ENCODE peak calls at places on chromosomes 11 and 22, in seven cellular contexts. One of them, this sample, is unnamed.

GRCh38 chr11:96319901-96320656 is 22.9 kb downstream of the MAML2 start:
- DNase-seq in SK-N-SH: no peak
- DNase-seq in K562: no peak
- DNase-seq in H1: no peak
- DNase-seq in HCT116: no peak
- DNase-seq in HepG2: no peak
- DNase-seq in GM12878: no peak
- DNase-seq in this sample: no peak

GRCh38 chr11:69513196-69513595 is 31.7 kb downstream of the LINC01488 start:
- DNase-seq in HepG2: no peak
- DNase-seq in H1: no peak
- DNase-seq in K562: no peak
- DNase-seq in GM12878: no peak
- DNase-seq in HCT116: no peak
- DNase-seq in SK-N-SH: no peak
- DNase-seq in this sample: no peak

GRCh38 chr11:114293201-114293711 is 2.9 kb upstream of the NNMT start:
- DNase-seq in H1: no peak
- DNase-seq in SK-N-SH: no peak
- DNase-seq in GM12878: no peak
- DNase-seq in HCT116: no peak
- DNase-seq in K562: no peak
- DNase-seq in HepG2: no peak
- DNase-seq in this sample: no peak

GRCh38 chr11:121426476-121427454 is 25.3 kb upstream of the SORL1 start:
- DNase-seq in HCT116: peak
- DNase-seq in GM12878: no peak
- DNase-seq in SK-N-SH: peak
- DNase-seq in HepG2: no peak
- DNase-seq in K562: peak
- DNase-seq in H1: no peak
- DNase-seq in this sample: peak

GRCh38 chr11:6259638-6260019 is at the start of gene CCKBR:
- DNase-seq in K562: no peak
- DNase-seq in GM12878: no peak
- DNase-seq in SK-N-SH: peak
- DNase-seq in HepG2: no peak
- DNase-seq in HCT116: no peak
- DNase-seq in H1: no peak
- DNase-seq in this sample: no peak

GRCh38 chr11:74749965-74750296 is 1.3 kb downstream of the RNF169 start:
- DNase-seq in HCT116: no peak
- DNase-seq in H1: no peak
- DNase-seq in GM12878: no peak
- DNase-seq in K562: no peak
- DNase-seq in SK-N-SH: no peak
- DNase-seq in HepG2: no peak
- DNase-seq in this sample: no peak

GRCh38 chr22:21690401-21690801 is 24.6 kb downstream of the PPIL2 start:
- DNase-seq in SK-N-SH: no peak
- DNase-seq in HepG2: no peak
- DNase-seq in GM12878: peak
- DNase-seq in HCT116: no peak
- DNase-seq in H1: no peak
- DNase-seq in K562: no peak
- DNase-seq in this sample: no peak

GRCh38 chr11:133082453-133082781 is 449.9 kb downstream of the OPCML start:
- DNase-seq in HepG2: no peak
- DNase-seq in GM12878: no peak
- DNase-seq in SK-N-SH: no peak
- DNase-seq in K562: no peak
- DNase-seq in HCT116: no peak
- DNase-seq in H1: no peak
- DNase-seq in this sample: no peak

GRCh38 chr11:2777871-2778629 is 78.3 kb upstream of the KCNQ1OT1 start:
- DNase-seq in K562: peak
- DNase-seq in HCT116: no peak
- DNase-seq in GM12878: no peak
- DNase-seq in SK-N-SH: peak
- DNase-seq in HepG2: no peak
- DNase-seq in H1: no peak
- DNase-seq in this sample: no peak

GRCh38 chr11:131910491-131911387 is 540.3 kb downstream of the NTM start:
- DNase-seq in K562: no peak
- DNase-seq in HCT116: no peak
- DNase-seq in H1: no peak
- DNase-seq in HepG2: no peak
- DNase-seq in SK-N-SH: peak
- DNase-seq in GM12878: no peak
- DNase-seq in this sample: peak

GRCh38 chr11:110374921-110375320 is 54.8 kb upstream of the FDX1 start:
- DNase-seq in H1: no peak
- DNase-seq in GM12878: no peak
- DNase-seq in HCT116: no peak
- DNase-seq in HepG2: no peak
- DNase-seq in K562: no peak
- DNase-seq in SK-N-SH: no peak
- DNase-seq in this sample: no peak

GRCh38 chr11:16252373-16252772 is 104.0 kb downstream of the SOX6 start:
- DNase-seq in H1: no peak
- DNase-seq in HCT116: no peak
- DNase-seq in K562: no peak
- DNase-seq in GM12878: no peak
- DNase-seq in HepG2: peak
- DNase-seq in SK-N-SH: peak
- DNase-seq in this sample: peak

GRCh38 chr22:29116397-29117123 is 43.7 kb downstream of the KREMEN1 start:
- DNase-seq in H1: no peak
- DNase-seq in GM12878: no peak
- DNase-seq in K562: no peak
- DNase-seq in HCT116: no peak
- DNase-seq in HepG2: no peak
- DNase-seq in SK-N-SH: no peak
- DNase-seq in this sample: no peak

GRCh38 chr11:111761056-111761455 is 5.1 kb downstream of the PPP2R1B start:
- DNase-seq in GM12878: no peak
- DNase-seq in SK-N-SH: no peak
- DNase-seq in K562: no peak
- DNase-seq in HCT116: no peak
- DNase-seq in HepG2: no peak
- DNase-seq in H1: no peak
- DNase-seq in this sample: no peak

GRCh38 chr11:118117790-118118601 is 31.2 kb upstream of the SMIM35 start:
- DNase-seq in HepG2: no peak
- DNase-seq in HCT116: no peak
- DNase-seq in SK-N-SH: no peak
- DNase-seq in K562: no peak
- DNase-seq in GM12878: no peak
- DNase-seq in H1: no peak
- DNase-seq in this sample: no peak
- TF ChIP-seq JUND in HepG2: no peak
- TF ChIP-seq JUND in HCT116: no peak
- TF ChIP-seq JUND in SK-N-SH: no peak
- TF ChIP-seq JUND in K562: no peak
- TF ChIP-seq JUND in GM12878: no peak
- TF ChIP-seq JUND in H1: no peak
- TF ChIP-seq JUND in this sample: no peak

DNA sequence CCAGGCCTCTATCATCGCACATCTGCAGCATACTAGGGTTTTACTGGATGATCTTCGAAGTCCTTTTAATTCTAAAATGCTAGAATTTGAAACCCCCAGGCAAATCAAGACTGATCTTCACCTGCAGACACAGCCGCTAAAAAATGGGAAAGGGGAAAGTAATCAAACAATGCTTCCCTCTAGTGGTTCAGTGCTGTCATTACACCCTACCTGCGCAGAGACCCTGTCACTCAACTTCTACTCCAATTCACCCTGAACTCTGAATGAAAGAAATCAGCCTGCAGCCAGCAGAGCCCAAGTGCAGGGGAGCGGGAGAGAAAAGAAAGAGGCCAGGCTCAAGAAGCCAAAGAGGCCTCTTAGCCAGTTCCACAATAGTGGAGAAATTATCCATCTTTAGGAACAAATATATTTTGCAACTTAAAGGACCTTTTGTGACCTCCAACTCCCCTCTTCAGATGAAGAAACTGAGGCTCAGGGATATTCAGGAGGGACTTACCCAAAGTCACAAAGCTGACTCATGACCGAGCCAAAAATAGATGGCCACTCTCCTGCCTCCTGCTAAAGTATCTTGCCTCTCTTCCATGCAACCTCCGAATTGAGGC is 33.0 kb downstream of the SERGEF start:
- DNase-seq in GM12878: no peak
- DNase-seq in H1: no peak
- DNase-seq in HCT116: no peak
- DNase-seq in HepG2: peak
- DNase-seq in SK-N-SH: peak
- DNase-seq in K562: peak
- DNase-seq in this sample: no peak
- TF ChIP-seq JUND in GM12878: no peak
- TF ChIP-seq JUND in H1: no peak
- TF ChIP-seq JUND in HCT116: no peak
- TF ChIP-seq JUND in HepG2: no peak
- TF ChIP-seq JUND in SK-N-SH: no peak
- TF ChIP-seq JUND in K562: no peak
- TF ChIP-seq JUND in this sample: no peak

GRCh38 chr22:36577019-36577418 is 48.1 kb upstream of the EIF3D start:
- DNase-seq in H1: no peak
- DNase-seq in GM12878: no peak
- DNase-seq in HCT116: peak
- DNase-seq in HepG2: peak
- DNase-seq in SK-N-SH: no peak
- DNase-seq in K562: no peak
- DNase-seq in this sample: no peak
- TF ChIP-seq JUND in H1: no peak
- TF ChIP-seq JUND in GM12878: no peak
- TF ChIP-seq JUND in HCT116: no peak
- TF ChIP-seq JUND in HepG2: no peak
- TF ChIP-seq JUND in SK-N-SH: peak
- TF ChIP-seq JUND in K562: no peak
- TF ChIP-seq JUND in this sample: no peak

DNA sequence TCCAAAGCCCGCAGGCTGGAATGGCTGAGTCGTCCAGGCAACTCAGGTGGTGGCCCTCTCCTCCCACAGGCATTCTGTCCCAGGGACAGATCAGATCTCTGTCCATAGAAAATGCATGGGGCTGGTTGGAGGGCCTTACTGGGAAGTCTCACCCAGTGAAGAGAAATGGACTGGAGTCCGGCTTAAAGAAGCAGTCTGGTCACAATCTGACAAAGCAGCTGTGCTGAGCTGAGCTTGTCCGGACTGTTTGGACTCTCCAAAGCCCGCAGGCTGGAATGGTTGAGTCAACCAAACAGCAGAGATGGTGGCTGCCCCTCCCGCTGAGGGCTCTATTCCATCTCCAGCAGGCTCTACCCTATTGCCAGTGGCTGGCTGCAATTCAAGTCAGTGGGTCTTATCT is 14.4 kb upstream of the DEPDC7 start:
- DNase-seq in H1: no peak
- DNase-seq in SK-N-SH: no peak
- DNase-seq in GM12878: no peak
- DNase-seq in HCT116: no peak
- DNase-seq in K562: no peak
- DNase-seq in HepG2: no peak
- DNase-seq in this sample: no peak
- TF ChIP-seq JUND in H1: no peak
- TF ChIP-seq JUND in SK-N-SH: no peak
- TF ChIP-seq JUND in GM12878: no peak
- TF ChIP-seq JUND in HCT116: no peak
- TF ChIP-seq JUND in K562: no peak
- TF ChIP-seq JUND in HepG2: no peak
- TF ChIP-seq JUND in this sample: no peak

GRCh38 chr11:125188021-125188420 is 23.5 kb downstream of the PKNOX2 start:
- DNase-seq in HepG2: no peak
- DNase-seq in GM12878: no peak
- DNase-seq in SK-N-SH: no peak
- DNase-seq in H1: no peak
- DNase-seq in HCT116: no peak
- DNase-seq in K562: no peak
- DNase-seq in this sample: no peak
- TF ChIP-seq JUND in HepG2: no peak
- TF ChIP-seq JUND in GM12878: no peak
- TF ChIP-seq JUND in SK-N-SH: no peak
- TF ChIP-seq JUND in H1: no peak
- TF ChIP-seq JUND in HCT116: no peak
- TF ChIP-seq JUND in K562: no peak
- TF ChIP-seq JUND in this sample: no peak

GRCh38 chr11:106087815-106088435 is 10.5 kb downstream of the AASDHPPT start:
- DNase-seq in HepG2: peak
- DNase-seq in HCT116: peak
- DNase-seq in GM12878: no peak
- DNase-seq in SK-N-SH: peak
- DNase-seq in K562: no peak
- DNase-seq in H1: no peak
- DNase-seq in this sample: no peak
- TF ChIP-seq JUND in HepG2: no peak
- TF ChIP-seq JUND in HCT116: no peak
- TF ChIP-seq JUND in GM12878: no peak
- TF ChIP-seq JUND in SK-N-SH: no peak
- TF ChIP-seq JUND in K562: no peak
- TF ChIP-seq JUND in H1: no peak
- TF ChIP-seq JUND in this sample: no peak

This sample was measured in T47D.